ENCODE peak calls at places on chromosomes 7 and 10, in seven cellular contexts. W is T-helper 9 cell; L is lower lobe of right lung; R is left lobe of liver; Q is iPS DF 19.7; H is stimulated activated CD4-positive, alpha-beta T cell treated with anti-CD3 and anti-CD28 coated beads, Interleukin-4, amount 100 ng/mL, for 1 hour; X is putamen. O is an unnamed sample.

GRCh38 chr7:24907311-24907886 is 72.6 kb downstream of the OSBPL3 start:
- DNase-seq in W (no peak), H (no peak), R (no peak), L (no peak), X (no peak), Q (no peak), O (no peak)

GRCh38 chr10:59585046-59585700 is 124.5 kb downstream of the SLC16A9 start:
- DNase-seq in W (no peak), L (no peak), Q (no peak), X (peak; percentile 86), R (no peak), H (no peak), O (no peak)

GRCh38 chr10:34505338-34505737 is 309.8 kb downstream of the PARD3 start:
- DNase-seq in R (no peak), Q (no peak), L (no peak), X (no peak), H (no peak), W (no peak), O (peak; percentile 62)

GRCh38 chr10:73433538-73433867 is at the start of gene MSS51:
- DNase-seq in L (no peak), W (no peak), H (no peak), R (no peak), Q (no peak), X (no peak), O (no peak)

GRCh38 chr7:34036972-34037792 is 131.8 kb downstream of the BMPER start:
- DNase-seq in H (no peak), X (no peak), Q (no peak), L (no peak), W (no peak), R (no peak), O (no peak)

GRCh38 chr7:147525295-147525694 is 1065.3 kb upstream of the C7orf33 start:
- DNase-seq in X (no peak), R (no peak), W (no peak), Q (no peak), L (no peak), H (no peak), O (no peak)

GRCh38 chr7:97006146-97006950 is 995 bp downstream of the DLX6 start:
- DNase-seq in X (no peak), R (no peak), W (no peak), H (peak; percentile 37), L (no peak), Q (no peak), O (no peak)

GRCh38 chr10:4650572-4650971 is 175.4 kb upstream of the AKR1E2 start:
- DNase-seq in L (no peak), H (no peak), W (no peak), X (no peak), R (no peak), Q (no peak), O (no peak)

GRCh38 chr10:48462482-48463020 is 142.3 kb downstream of the ARHGAP22 start:
- DNase-seq in X (no peak), L (no peak), W (no peak), R (peak; percentile 35), Q (no peak), H (no peak), O (no peak)

GRCh38 chr10:50228672-50229071 is 22.6 kb downstream of the ASAH2 start:
- DNase-seq in Q (no peak), R (no peak), X (no peak), W (no peak), H (no peak), L (no peak), O (no peak)

GRCh38 chr10:52615756-52616419 is 156.7 kb downstream of the MBL2 start:
- DNase-seq in L (no peak), X (no peak), W (no peak), R (no peak), Q (no peak), H (no peak), O (no peak)

GRCh38 chr10:71741671-71742070 is 22.1 kb upstream of the C10orf105 start:
- DNase-seq in R (no peak), H (no peak), L (no peak), W (no peak), Q (no peak), X (no peak), O (no peak)

GRCh38 chr7:102317231-102318059 is 30.8 kb downstream of the SH2B2 start:
- DNase-seq in Q (no peak), X (no peak), L (no peak), R (no peak), H (no peak), W (no peak), O (no peak)

GRCh38 chr10:117271427-117271826 is 30.5 kb downstream of the SLC18A2 start:
- DNase-seq in W (no peak), X (no peak), H (no peak), R (no peak), L (no peak), Q (no peak), O (peak; percentile 1)

GRCh38 chr10:52539463-52539862 is 225.4 kb downstream of the DKK1 start:
- DNase-seq in W (no peak), L (no peak), Q (peak; percentile 17), H (no peak), R (no peak), X (no peak), O (peak; percentile 33)

GRCh38 chr7:101558742-101559325 is 70.3 kb downstream of the MYL10 start:
- DNase-seq in L (no peak), R (peak; percentile 42), W (no peak), H (no peak), Q (no peak), X (no peak), O (no peak)

GRCh38 chr10:29949411-29950011 is 109.9 kb downstream of the JCAD start:
- DNase-seq in Q (no peak), X (no peak), W (no peak), R (no peak), H (no peak), L (no peak), O (peak; percentile 97)

GRCh38 chr10:112244197-112244596 is 39.0 kb upstream of the TECTB start:
- DNase-seq in L (no peak), Q (no peak), W (no peak), X (no peak), R (no peak), H (no peak), O (no peak)

GRCh38 chr10:62459072-62459471 is 84.9 kb downstream of the ZNF365 start:
- DNase-seq in Q (no peak), L (no peak), R (no peak), X (no peak), H (no peak), W (no peak), O (no peak)

GRCh38 chr10:122342293-122343134 is 32.0 kb upstream of the PLEKHA1 start:
- DNase-seq in R (no peak), W (peak; percentile 39), Q (peak; percentile 50), L (no peak), X (peak; percentile 72), H (peak; percentile 47), O (peak; percentile 42)

GRCh38 chr7:155983176-155983815 is 171.0 kb upstream of the SHH start:
- DNase-seq in Q (no peak), R (peak; percentile 30), H (no peak), L (no peak), W (no peak), X (no peak), O (no peak)

O was measured in astrocyte of the cerebellum.